ENCODE peak calls at places on chromosomes 13 and 19, in four cellular contexts. A is stomach, H is thoracic aorta, J is fibroblast of lung. I is an unnamed sample.

GRCh38 chr19:6963937-6964336 is 57.3 kb downstream of the MBD3L2B start:
- DNase-seq in J (no peak), A (no peak), H (no peak), I (no peak)

GRCh38 chr13:22175815-22176214 is 504.9 kb downstream of the FGF9 start:
- DNase-seq in A (no peak), J (no peak), H (no peak), I (no peak)

GRCh38 chr13:31053896-31054295 is 107.8 kb downstream of the HSPH1 start:
- DNase-seq in J (no peak), A (no peak), H (no peak), I (no peak)

GRCh38 chr13:99610702-99611289 is 109.5 kb downstream of the TM9SF2 start:
- DNase-seq in J (no peak), A (no peak), H (no peak), I (no peak)

GRCh38 chr19:14514215-14514871 is 3.9 kb downstream of the DNAJB1 start:
- DNase-seq in H (no peak), J (no peak), A (no peak), I (no peak)

GRCh38 chr19:56139847-56140582 is 1.1 kb upstream of the ZNF444 start:
- DNase-seq in H (no peak), A (no peak), J (no peak), I (no peak)

GRCh38 chr19:33389574-33390119 is 16.1 kb downstream of the CEBPG start:
- DNase-seq in J (no peak), A (no peak), H (no peak), I (no peak)

GRCh38 chr19:6491802-6492592 is 10.1 kb downstream of the TUBB4A start:
- DNase-seq in H (no peak), J (no peak), A (no peak), I (no peak)

GRCh38 chr19:49459388-49459787 is 6.4 kb downstream of the ALDH16A1 start:
- DNase-seq in H (no peak), A (no peak), J (no peak), I (no peak)

GRCh38 chr19:10766681-10767201 is 48.9 kb downstream of the DNM2 start:
- DNase-seq in H (no peak), A (peak; percentile 68), J (peak; percentile 40), I (no peak)

GRCh38 chr19:10769533-10770491 is 51.9 kb downstream of the DNM2 start:
- DNase-seq in J (no peak), H (no peak), A (peak; percentile 36), I (no peak)

GRCh38 chr19:10768369-10768768 is 50.5 kb downstream of the DNM2 start:
- DNase-seq in J (no peak), A (no peak), H (no peak), I (no peak)

GRCh38 chr19:10767726-10768125 is 49.8 kb downstream of the DNM2 start:
- DNase-seq in H (no peak), A (no peak), J (no peak), I (no peak)

GRCh38 chr19:10768936-10769335 is 51.1 kb downstream of the DNM2 start:
- DNase-seq in H (no peak), A (no peak), J (no peak), I (no peak)
- H3K4me1 ChIP-seq in H (peaks cover 34% of the 10 kb centered on the region), A (peaks cover 68% of the 10 kb centered on the region), J (peaks cover 14% of the 10 kb centered on the region), I (peaks cover 36% of the 10 kb centered on the region)

DNA sequence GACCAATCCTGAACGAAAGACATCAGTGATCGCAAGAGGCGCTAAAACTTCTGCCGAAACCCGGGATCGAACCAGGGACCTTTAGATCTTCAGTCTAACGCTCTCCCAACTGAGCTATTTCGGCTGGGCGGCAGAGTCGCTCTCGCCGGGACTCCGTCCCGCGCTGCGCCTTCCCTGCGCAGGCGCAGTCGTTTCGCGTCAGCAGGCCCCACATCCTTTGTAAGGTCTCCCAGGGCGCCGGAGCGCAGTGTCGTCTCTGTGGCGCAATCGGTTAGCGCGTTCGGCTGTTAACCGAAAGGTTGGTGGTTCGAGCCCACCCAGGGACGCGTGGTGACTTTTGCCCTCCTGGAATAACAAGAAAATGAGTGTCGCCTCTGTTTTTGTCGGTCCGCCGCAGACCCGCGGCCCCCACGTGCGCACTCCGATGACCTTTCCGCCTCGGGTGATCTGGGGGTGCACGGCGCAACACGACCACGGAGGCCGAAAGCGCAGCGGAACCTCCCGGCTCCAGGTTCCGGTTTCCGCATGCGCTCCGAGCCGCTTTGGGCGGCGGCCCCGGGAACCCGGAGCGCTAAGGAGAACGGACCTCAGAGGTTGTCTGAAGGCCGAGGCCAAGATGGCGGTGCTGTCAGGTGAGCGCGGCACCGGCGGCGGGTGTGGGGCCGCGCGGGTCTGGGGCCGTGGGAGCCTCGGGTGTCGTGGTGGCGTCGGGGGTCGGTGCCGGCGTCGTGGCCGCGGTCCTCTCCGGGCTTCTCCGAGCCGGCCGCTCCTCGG is at the start of gene NDUFS7:
- DNase-seq in H (peak; percentile 50), J (peak; percentile 91), A (peak; percentile 92), I (peak; percentile 94)
- TF ChIP-seq CTCF in H (peak; percentile 47), J (no peak), A (no peak), I (no peak)

GRCh38 chr19:27824108-27824507 is 1388.8 kb downstream of the UQCRFS1 start:
- DNase-seq in H (no peak), J (no peak), A (no peak), I (no peak)
- H3K4me3 ChIP-seq in H (no peak overlapping the region), J (no peak overlapping the region), A (no peak overlapping the region), I (no peak overlapping the region)

GRCh38 chr19:19460258-19460731 is 54.8 kb downstream of the GATAD2A start:
- DNase-seq in A (no peak), J (no peak), H (no peak), I (peak; percentile 59)
- H3K4me1 ChIP-seq in A (peaks cover 95% of the 10 kb centered on the region), J (peaks cover 62% of the 10 kb centered on the region), H (peaks cover 61% of the 10 kb centered on the region), I (peaks cover 65% of the 10 kb centered on the region)

DNA sequence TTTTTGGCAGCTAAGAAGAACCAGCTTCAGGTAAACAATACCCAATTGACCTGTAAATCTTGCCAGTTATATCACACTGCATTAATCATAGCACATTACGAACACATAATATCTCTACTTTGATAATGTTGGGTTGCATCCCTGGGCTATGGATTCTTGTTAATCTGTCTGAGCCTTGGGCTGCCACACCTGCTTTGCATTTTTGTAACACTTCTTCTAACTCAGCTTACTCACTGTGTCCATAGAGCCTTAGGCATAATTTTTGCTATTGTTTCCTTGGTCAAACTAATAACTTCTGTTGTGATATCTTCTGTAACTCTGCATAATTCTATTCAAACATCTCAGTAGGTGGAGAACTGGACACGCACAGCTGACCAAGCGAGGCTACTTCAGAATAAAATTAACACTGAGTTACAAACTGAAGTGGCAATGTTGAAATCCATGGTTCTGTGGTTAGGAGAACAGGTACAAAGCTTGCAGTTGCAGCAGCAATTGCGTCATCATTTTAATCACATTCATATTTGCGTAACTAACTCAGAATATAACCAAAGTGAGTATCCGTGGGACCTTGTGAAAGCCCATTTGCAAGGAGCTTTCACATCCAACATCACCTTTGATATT is 6.4 kb downstream of the ZNF350 start:
- DNase-seq in A (no peak), H (no peak), J (no peak), I (no peak)
- TF ChIP-seq CTCF in A (no peak), H (no peak), J (no peak), I (no peak)

DNA sequence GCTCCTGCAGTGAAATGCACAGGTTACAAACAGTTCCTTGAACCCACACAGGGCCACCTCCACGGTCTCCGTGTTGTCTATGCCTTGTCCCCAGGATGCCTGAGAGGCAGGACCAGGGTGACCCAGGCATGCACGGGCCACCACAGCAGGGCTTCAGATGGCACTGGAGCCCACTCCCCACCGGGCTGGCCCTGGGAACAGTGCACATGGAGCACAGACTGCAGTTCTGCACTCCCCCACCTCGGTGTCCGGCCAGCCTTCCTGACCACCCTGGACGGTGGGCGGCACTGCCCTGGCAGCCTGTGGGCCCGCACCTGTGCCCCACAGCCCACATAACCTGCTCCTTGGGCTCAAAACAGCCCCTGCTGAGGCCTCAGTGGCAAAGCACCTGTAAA is 14.3 kb upstream of the SLC35E1 start:
- DNase-seq in H (no peak), A (no peak), J (no peak), I (no peak)
- H3K4me3 ChIP-seq in H (no peak overlapping the region), A (no peak overlapping the region), J (no peak overlapping the region), I (no peak overlapping the region)

GRCh38 chr13:53124568-53125094 is 96.0 kb downstream of the OLFM4 start:
- DNase-seq in J (no peak), H (no peak), A (no peak), I (no peak)
- H3K4me1 ChIP-seq in J (no peaks in the 10 kb centered on the region), H (no peaks in the 10 kb centered on the region), A (no peaks in the 10 kb centered on the region), I (no peaks in the 10 kb centered on the region)

DNA sequence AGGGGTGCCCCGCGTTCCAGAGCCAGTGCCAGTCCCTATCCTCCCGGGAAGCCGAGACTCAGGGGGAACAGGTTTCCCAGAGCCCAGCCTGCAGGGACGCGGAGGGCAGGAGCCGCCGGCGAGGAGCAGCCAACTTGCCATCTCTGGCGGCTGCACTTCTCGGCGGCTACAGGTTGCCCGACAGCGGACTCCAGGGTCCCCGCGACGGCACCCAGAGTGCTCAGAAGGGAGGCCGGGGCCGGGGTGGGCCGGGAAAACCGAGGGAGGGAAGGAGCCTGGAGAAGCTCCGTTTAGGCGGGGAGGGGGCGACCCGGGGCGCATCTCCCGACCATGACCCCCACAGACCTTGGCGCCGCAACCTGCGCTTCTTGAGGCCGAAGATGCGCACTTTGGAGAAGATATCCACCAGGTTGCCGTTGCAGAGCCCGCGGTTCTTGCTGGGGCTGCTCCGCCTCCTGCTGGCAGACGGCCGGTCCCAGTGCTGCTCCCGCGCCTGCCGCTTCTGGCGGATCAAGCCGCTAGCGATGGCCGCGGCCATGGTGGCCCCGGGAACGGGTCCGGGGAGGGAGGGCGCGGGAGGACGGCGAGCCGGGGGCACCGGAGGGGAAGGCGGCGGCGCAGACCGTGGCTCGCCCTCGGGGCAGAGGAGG is 463.8 kb downstream of the ITGBL1 start:
- DNase-seq in A (no peak), H (no peak), J (peak; percentile 14), I (no peak)
- TF ChIP-seq CTCF in A (no peak), H (no peak), J (peak; percentile 23), I (no peak)